ENCODE peak calls at places on chromosomes 11 and 22, in ten cellular contexts. O, J, F, C, W, Z, M, S, Q and R are unnamed samples.

GRCh38 chr11:118930152-118930712 is 4.5 kb upstream of the BCL9L start:
- DNase-seq in O (peak), J (peak), F (peak), C (peak), W (peak), Z (peak), M (peak), S (peak), Q (peak), R (peak)

GRCh38 chr11:15670520-15671070 is 555.9 kb downstream of the INSC start:
- DNase-seq in O (no peak), J (peak), F (no peak), C (no peak), W (no peak), Z (no peak), M (no peak), S (no peak), Q (no peak), R (no peak)

GRCh38 chr22:37747715-37748100 is 50.9 kb downstream of the TRIOBP start:
- DNase-seq in O (no peak), J (no peak), F (no peak), C (no peak), W (no peak), Z (no peak), M (no peak), S (no peak), Q (no peak), R (no peak)

GRCh38 chr11:126924381-126924780 is 76.2 kb downstream of the KIRREL3 start:
- DNase-seq in O (no peak), J (no peak), F (no peak), C (no peak), W (no peak), Z (no peak), M (no peak), S (no peak), Q (no peak), R (no peak)

GRCh38 chr22:49439373-49439772 is 388.3 kb downstream of the BRD1 start:
- DNase-seq in O (peak), J (no peak), F (no peak), C (no peak), W (no peak), Z (no peak), M (no peak), S (no peak), Q (no peak), R (no peak)

GRCh38 chr22:20571531-20572007 is 64.2 kb downstream of the MED15 start:
- DNase-seq in O (peak), J (peak), F (peak), C (peak), W (no peak), Z (peak), M (peak), S (peak), Q (peak), R (peak)

GRCh38 chr11:44351006-44351660 is 41.2 kb upstream of the ALX4 start:
- DNase-seq in O (no peak), J (no peak), F (no peak), C (no peak), W (no peak), Z (no peak), M (peak), S (no peak), Q (no peak), R (no peak)

GRCh38 chr11:70415176-70415575 is 16.8 kb downstream of the CTTN start:
- DNase-seq in O (no peak), J (no peak), F (no peak), C (no peak), W (peak), Z (no peak), M (no peak), S (no peak), Q (no peak), R (no peak)